ENCODE peak calls at places on chromosomes 6 and 20, in four cellular contexts. Q is neuronal stem cell; Z is transverse colon; X is CD8-positive, alpha-beta T cell. F is an unnamed sample.

GRCh38 chr6:167827588-167828324 is 1.0 kb downstream of the AFDN start:
- DNase-seq in Q (peak; percentile 54), Z (peak; percentile 72), X (no peak), F (peak; percentile 33)

GRCh38 chr20:33305591-33306057 is 22.6 kb downstream of the BPIFB1 start:
- DNase-seq in Q (no peak), Z (no peak), X (no peak), F (no peak)

GRCh38 chr20:41293269-41294037 is 24.1 kb downstream of the ZHX3 start:
- DNase-seq in Q (no peak), Z (no peak), X (no peak), F (no peak)

GRCh38 chr6:125188594-125189203 is 35.1 kb downstream of the TPD52L1 start:
- DNase-seq in Q (no peak), Z (no peak), X (no peak), F (no peak)

GRCh38 chr6:154302111-154302752 is 54.4 kb downstream of the IPCEF1 start:
- DNase-seq in Q (no peak), Z (peak; percentile 26), X (no peak), F (peak; percentile 39)

GRCh38 chr20:60715172-60715571 is 536.9 kb upstream of the CDH4 start:
- DNase-seq in Q (no peak), Z (no peak), X (no peak), F (no peak)

GRCh38 chr6:112173401-112173800 is 81.0 kb downstream of the LAMA4 start:
- DNase-seq in Q (no peak), Z (no peak), X (no peak), F (no peak)

GRCh38 chr20:13356087-13356486 is 135.0 kb downstream of the ISM1 start:
- DNase-seq in Q (no peak), Z (no peak), X (no peak), F (no peak)

GRCh38 chr20:34528921-34529297 is 12.7 kb downstream of the DYNLRB1 start:
- DNase-seq in Q (no peak), Z (no peak), X (no peak), F (no peak)

GRCh38 chr6:42402184-42402583 is 49.5 kb downstream of the TRERF1 start:
- DNase-seq in Q (no peak), Z (no peak), X (peak; percentile 43), F (peak; percentile 71)

GRCh38 chr6:142925575-142926110 is 19.3 kb downstream of the HIVEP2 start:
- DNase-seq in Q (no peak), Z (no peak), X (no peak), F (no peak)

GRCh38 chr6:87755697-87756671 is 54.0 kb upstream of the AKIRIN2 start:
- DNase-seq in Q (no peak), Z (no peak), X (no peak), F (no peak)

GRCh38 chr6:148720897-148721296 is 25.9 kb upstream of the UST start:
- DNase-seq in Q (no peak), Z (no peak), X (no peak), F (no peak)

GRCh38 chr6:4371207-4371921 is 236.0 kb upstream of the ECI2 start:
- DNase-seq in Q (no peak), Z (no peak), X (no peak), F (no peak)

GRCh38 chr6:45187841-45188240 is 140.3 kb upstream of the RUNX2 start:
- DNase-seq in Q (no peak), Z (no peak), X (no peak), F (no peak)

GRCh38 chr6:128127650-128128049 is 226.8 kb upstream of the THEMIS start:
- DNase-seq in Q (no peak), Z (no peak), X (no peak), F (no peak)

GRCh38 chr6:169343886-169344525 is 90.4 kb upstream of the THBS2 start:
- DNase-seq in Q (no peak), Z (no peak), X (no peak), F (no peak)

GRCh38 chr6:33316603-33317417 is 734 bp downstream of the ZBTB22 start:
- DNase-seq in Q (no peak), Z (no peak), X (no peak), F (no peak)

GRCh38 chr20:5270608-5271007 is 46.1 kb downstream of the PROKR2 start:
- DNase-seq in Q (peak; percentile 15), Z (no peak), X (no peak), F (no peak)

GRCh38 chr20:35055445-35056276 is 36.9 kb downstream of the TRPC4AP start:
- DNase-seq in Q (no peak), Z (no peak), X (no peak), F (no peak)

GRCh38 chr6:41940759-41941279 is 789 bp downstream of the CCND3 start:
- DNase-seq in Q (no peak), Z (peak; percentile 54), X (peak; percentile 76), F (peak; percentile 62)

GRCh38 chr6:91271807-91272206 is 684.9 kb upstream of the MAP3K7 start:
- DNase-seq in Q (no peak), Z (no peak), X (no peak), F (no peak)

GRCh38 chr6:91268941-91269340 is 682.1 kb upstream of the MAP3K7 start:
- DNase-seq in Q (no peak), Z (no peak), X (no peak), F (no peak)

DNA sequence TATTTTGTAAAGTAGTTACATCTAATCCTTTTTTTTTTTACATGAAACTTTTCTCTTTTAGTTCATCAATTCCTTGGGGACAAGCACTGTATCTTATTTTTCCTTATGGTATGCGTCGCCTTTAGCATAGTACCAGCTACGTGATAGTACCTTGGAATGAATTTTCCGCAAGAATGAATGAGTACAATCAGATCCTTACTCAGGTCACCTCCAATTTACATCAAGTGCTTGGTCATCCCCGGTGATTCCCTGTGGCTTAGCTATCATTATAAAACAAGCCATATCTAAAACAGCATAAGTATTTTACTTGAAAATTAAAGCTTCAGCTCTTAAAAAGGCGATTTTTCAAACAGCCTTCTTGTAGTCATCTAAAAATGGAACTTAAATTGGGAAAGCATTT is 680.4 kb upstream of the MAP3K7 start:
- DNase-seq in Q (peak; percentile 54), Z (no peak), X (no peak), F (no peak)
- H3K4me1 ChIP-seq in Q (no peaks in the 10 kb centered on the region), Z (no peaks in the 10 kb centered on the region), X (no peaks in the 10 kb centered on the region), F (no peaks in the 10 kb centered on the region)

GRCh38 chr20:63064745-63065711 is 58.3 kb upstream of the BHLHE23 start:
- DNase-seq in Q (no peak), Z (no peak), X (peak; percentile 6), F (no peak)
- H3K4me1 ChIP-seq in Q (peaks cover 5% of the 10 kb centered on the region), Z (no peaks in the 10 kb centered on the region), X (no peaks in the 10 kb centered on the region), F (no peaks in the 10 kb centered on the region)

GRCh38 chr20:17655286-17655651 is 26.8 kb downstream of the RRBP1 start:
- DNase-seq in Q (no peak), Z (no peak), X (no peak), F (no peak)
- H3K4me1 ChIP-seq in Q (no peaks in the 10 kb centered on the region), Z (peaks cover 31% of the 10 kb centered on the region), X (no peaks in the 10 kb centered on the region), F (no peaks in the 10 kb centered on the region)

DNA sequence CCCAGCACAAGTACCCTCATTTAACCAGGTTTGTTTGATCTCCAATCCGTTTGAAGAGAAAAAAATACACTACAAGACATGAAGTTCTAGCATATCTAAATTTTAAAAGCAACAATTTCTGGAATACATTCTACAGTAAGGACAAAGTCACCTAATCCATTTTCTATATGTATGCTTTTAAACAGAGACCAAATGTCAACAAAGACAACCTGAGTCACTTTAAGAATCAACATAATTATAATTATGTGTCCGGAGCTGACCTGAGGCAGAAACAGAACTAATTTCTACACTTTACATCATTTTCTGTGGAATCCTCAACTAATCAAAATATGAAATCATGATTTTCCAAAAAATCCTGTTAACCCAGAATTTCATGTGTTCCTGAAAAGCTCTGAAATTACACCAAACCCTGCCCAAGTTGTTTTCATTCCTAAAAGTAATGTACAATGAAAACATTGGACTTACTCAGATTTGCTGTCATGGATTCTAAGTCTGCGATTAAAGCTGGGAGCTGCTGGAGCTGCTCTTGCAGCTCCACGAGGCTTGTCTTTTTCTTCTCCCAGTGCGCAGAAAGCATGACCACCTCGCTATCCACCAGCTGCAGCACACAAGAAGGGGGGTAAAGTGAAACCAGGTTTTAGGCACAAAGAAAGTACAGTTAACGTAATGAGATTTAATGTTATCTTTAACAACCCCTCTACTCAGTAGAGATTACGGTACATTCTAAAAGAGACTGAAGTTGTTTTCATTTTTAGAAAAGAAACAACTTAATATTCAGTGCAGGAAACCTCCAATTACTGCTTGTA is 35.7 kb downstream of the DTNBP1 start:
- DNase-seq in Q (no peak), Z (no peak), X (no peak), F (no peak)
- H3K4me1 ChIP-seq in Q (peaks cover 8% of the 10 kb centered on the region), Z (no peaks in the 10 kb centered on the region), X (peaks cover 27% of the 10 kb centered on the region), F (no peaks in the 10 kb centered on the region)

F was measured in CD4-positive, CD25-positive, alpha-beta regulatory T cell.